ENCODE peak calls at places on chromosome 21, in seven cellular contexts. C is HuH-7.5, Y is EH, X is fibroblast of pulmonary artery, K is substantia nigra, E is astrocyte of the cerebellum, L is GM19239. Z is an unnamed sample.

GRCh38 chr21:15741510-15741909 is 11.7 kb downstream of the USP25 start:
- DNase-seq in X (peak; percentile 37), L (no peak), C (no peak), K (no peak), E (peak; percentile 76), Y (peak; percentile 55), Z (no peak)

GRCh38 chr21:26437326-26438009 is 135.6 kb downstream of the CYYR1 start:
- DNase-seq in X (peak; percentile 28), K (no peak), L (no peak), C (no peak), E (no peak), Y (peak; percentile 34), Z (no peak)

GRCh38 chr21:32867587-32867986 is 96.0 kb upstream of the PAXBP1 start:
- DNase-seq in C (no peak), E (no peak), X (no peak), L (no peak), K (no peak), Y (no peak), Z (no peak)

GRCh38 chr21:36773995-36774394 is 75.1 kb downstream of the SIM2 start:
- DNase-seq in K (no peak), C (no peak), Y (no peak), E (no peak), L (no peak), X (no peak), Z (no peak)

GRCh38 chr21:35314896-35315582 is 265.9 kb upstream of the RUNX1 start:
- DNase-seq in C (no peak), K (no peak), L (no peak), E (no peak), Y (no peak), X (peak; percentile 67), Z (no peak)

GRCh38 chr21:44480200-44481065 is 25.1 kb downstream of the LRRC3 start:
- DNase-seq in X (no peak), K (no peak), E (no peak), Y (no peak), C (no peak), L (no peak), Z (no peak)

GRCh38 chr21:46294647-46295176 is 8.6 kb downstream of the YBEY start:
- DNase-seq in C (peak; percentile 32), X (peak; percentile 55), E (peak; percentile 43), K (no peak), Y (peak; percentile 73), L (no peak), Z (no peak)

GRCh38 chr21:21907271-21907670 is 909.1 kb downstream of the NCAM2 start:
- DNase-seq in Y (no peak), E (peak; percentile 58), L (no peak), C (no peak), X (no peak), K (no peak), Z (no peak)

GRCh38 chr21:33036430-33037162 is 10.9 kb downstream of the OLIG2 start:
- DNase-seq in K (no peak), X (peak; percentile 67), L (no peak), E (no peak), C (no peak), Y (peak; percentile 75), Z (no peak)

GRCh38 chr21:45277101-45278045 is 10.3 kb downstream of the POFUT2 start:
- DNase-seq in K (no peak), E (no peak), X (no peak), L (no peak), C (no peak), Y (no peak), Z (no peak)

GRCh38 chr21:19022978-19023377 is 619.4 kb upstream of the TMPRSS15 start:
- DNase-seq in Y (no peak), X (no peak), L (no peak), C (no peak), E (no peak), K (no peak), Z (no peak)

GRCh38 chr21:29320021-29320420 is 21.3 kb downstream of the BACH1 start:
- DNase-seq in L (no peak), C (no peak), E (no peak), X (no peak), Y (no peak), K (no peak), Z (no peak)